ENCODE peak calls at places on chromosomes 7 and 10, in nine cellular contexts. One of them, this sample, is unnamed.
A peak's percentile ranks its signal among the peaks of the same experiment; 100 is the strongest.

GRCh38 chr10:11270135-11270857 is 252.6 kb downstream of the CELF2 start:
- DNase-seq in GM12878: peak; percentile 60
- DNase-seq in neural crest cell: peak; percentile 91
- DNase-seq in nephron progenitor cell: peak; percentile 91
- DNase-seq in stimulated activated CD4-positive, alpha-beta T cell treated with anti-CD3 and anti-CD28 coated beads, Interleukin-4, amount 100 ng/mL, for 1 hour: peak; percentile 80
- DNase-seq in fibroblast of the aortic adventitia: peak; percentile 65
- DNase-seq in CD8-positive, alpha-beta memory T cell: peak; percentile 73
- DNase-seq in DND-41: peak; percentile 64
- DNase-seq in astrocyte: peak; percentile 30
- DNase-seq in this sample: peak; percentile 61

GRCh38 chr7:138559448-138559847 is 99.4 kb downstream of the TRIM24 start:
- DNase-seq in GM12878: no peak
- DNase-seq in neural crest cell: no peak
- DNase-seq in nephron progenitor cell: no peak
- DNase-seq in stimulated activated CD4-positive, alpha-beta T cell treated with anti-CD3 and anti-CD28 coated beads, Interleukin-4, amount 100 ng/mL, for 1 hour: no peak
- DNase-seq in fibroblast of the aortic adventitia: no peak
- DNase-seq in CD8-positive, alpha-beta memory T cell: no peak
- DNase-seq in DND-41: no peak
- DNase-seq in astrocyte: no peak
- DNase-seq in this sample: no peak

GRCh38 chr7:25786958-25787730 is 364.9 kb upstream of the NFE2L3 start:
- DNase-seq in GM12878: no peak
- DNase-seq in neural crest cell: no peak
- DNase-seq in nephron progenitor cell: no peak
- DNase-seq in stimulated activated CD4-positive, alpha-beta T cell treated with anti-CD3 and anti-CD28 coated beads, Interleukin-4, amount 100 ng/mL, for 1 hour: no peak
- DNase-seq in fibroblast of the aortic adventitia: no peak
- DNase-seq in CD8-positive, alpha-beta memory T cell: no peak
- DNase-seq in DND-41: no peak
- DNase-seq in astrocyte: no peak
- DNase-seq in this sample: no peak

GRCh38 chr7:128215739-128216138 is 25.3 kb upstream of the LEP start:
- DNase-seq in GM12878: no peak
- DNase-seq in neural crest cell: no peak
- DNase-seq in nephron progenitor cell: no peak
- DNase-seq in stimulated activated CD4-positive, alpha-beta T cell treated with anti-CD3 and anti-CD28 coated beads, Interleukin-4, amount 100 ng/mL, for 1 hour: no peak
- DNase-seq in fibroblast of the aortic adventitia: peak; percentile 59
- DNase-seq in CD8-positive, alpha-beta memory T cell: no peak
- DNase-seq in DND-41: no peak
- DNase-seq in astrocyte: peak; percentile 49
- DNase-seq in this sample: no peak

GRCh38 chr10:58618158-58618676 is 105.5 kb downstream of the BICC1 start:
- DNase-seq in GM12878: no peak
- DNase-seq in neural crest cell: no peak
- DNase-seq in nephron progenitor cell: no peak
- DNase-seq in stimulated activated CD4-positive, alpha-beta T cell treated with anti-CD3 and anti-CD28 coated beads, Interleukin-4, amount 100 ng/mL, for 1 hour: no peak
- DNase-seq in fibroblast of the aortic adventitia: no peak
- DNase-seq in CD8-positive, alpha-beta memory T cell: no peak
- DNase-seq in DND-41: no peak
- DNase-seq in astrocyte: no peak
- DNase-seq in this sample: no peak

GRCh38 chr10:26780793-26781601 is 79.8 kb downstream of the ABI1 start:
- DNase-seq in GM12878: peak; percentile 69
- DNase-seq in neural crest cell: no peak
- DNase-seq in nephron progenitor cell: no peak
- DNase-seq in stimulated activated CD4-positive, alpha-beta T cell treated with anti-CD3 and anti-CD28 coated beads, Interleukin-4, amount 100 ng/mL, for 1 hour: no peak
- DNase-seq in fibroblast of the aortic adventitia: peak; percentile 91
- DNase-seq in CD8-positive, alpha-beta memory T cell: no peak
- DNase-seq in DND-41: no peak
- DNase-seq in astrocyte: peak; percentile 95
- DNase-seq in this sample: no peak

GRCh38 chr7:151814400-151814914 is 62.5 kb downstream of the PRKAG2 start:
- DNase-seq in GM12878: no peak
- DNase-seq in neural crest cell: peak; percentile 11
- DNase-seq in nephron progenitor cell: peak; percentile 35
- DNase-seq in stimulated activated CD4-positive, alpha-beta T cell treated with anti-CD3 and anti-CD28 coated beads, Interleukin-4, amount 100 ng/mL, for 1 hour: no peak
- DNase-seq in fibroblast of the aortic adventitia: no peak
- DNase-seq in CD8-positive, alpha-beta memory T cell: no peak
- DNase-seq in DND-41: no peak
- DNase-seq in astrocyte: peak; percentile 26
- DNase-seq in this sample: no peak

GRCh38 chr10:96022739-96023138 is 20.6 kb upstream of the CCNJ start:
- DNase-seq in GM12878: no peak
- DNase-seq in neural crest cell: no peak
- DNase-seq in nephron progenitor cell: no peak
- DNase-seq in stimulated activated CD4-positive, alpha-beta T cell treated with anti-CD3 and anti-CD28 coated beads, Interleukin-4, amount 100 ng/mL, for 1 hour: no peak
- DNase-seq in fibroblast of the aortic adventitia: no peak
- DNase-seq in CD8-positive, alpha-beta memory T cell: no peak
- DNase-seq in DND-41: no peak
- DNase-seq in astrocyte: no peak
- DNase-seq in this sample: no peak

GRCh38 chr7:43058271-43059066 is 54.0 kb upstream of the HECW1 start:
- DNase-seq in GM12878: peak; percentile 53
- DNase-seq in neural crest cell: no peak
- DNase-seq in nephron progenitor cell: no peak
- DNase-seq in stimulated activated CD4-positive, alpha-beta T cell treated with anti-CD3 and anti-CD28 coated beads, Interleukin-4, amount 100 ng/mL, for 1 hour: no peak
- DNase-seq in fibroblast of the aortic adventitia: no peak
- DNase-seq in CD8-positive, alpha-beta memory T cell: no peak
- DNase-seq in DND-41: no peak
- DNase-seq in astrocyte: no peak
- DNase-seq in this sample: no peak

GRCh38 chr7:33623267-33623666 is 282.1 kb upstream of the BMPER start:
- DNase-seq in GM12878: no peak
- DNase-seq in neural crest cell: no peak
- DNase-seq in nephron progenitor cell: no peak
- DNase-seq in stimulated activated CD4-positive, alpha-beta T cell treated with anti-CD3 and anti-CD28 coated beads, Interleukin-4, amount 100 ng/mL, for 1 hour: no peak
- DNase-seq in fibroblast of the aortic adventitia: peak; percentile 25
- DNase-seq in CD8-positive, alpha-beta memory T cell: no peak
- DNase-seq in DND-41: no peak
- DNase-seq in astrocyte: no peak
- DNase-seq in this sample: no peak

GRCh38 chr7:111012799-111013675 is 77.9 kb upstream of the LRRN3 start:
- DNase-seq in GM12878: peak; percentile 63
- DNase-seq in neural crest cell: no peak
- DNase-seq in nephron progenitor cell: no peak
- DNase-seq in stimulated activated CD4-positive, alpha-beta T cell treated with anti-CD3 and anti-CD28 coated beads, Interleukin-4, amount 100 ng/mL, for 1 hour: peak; percentile 13
- DNase-seq in fibroblast of the aortic adventitia: no peak
- DNase-seq in CD8-positive, alpha-beta memory T cell: no peak
- DNase-seq in DND-41: peak; percentile 57
- DNase-seq in astrocyte: no peak
- DNase-seq in this sample: no peak

GRCh38 chr7:128791121-128791967 is 424 bp upstream of the CCDC136 start:
- DNase-seq in GM12878: no peak
- DNase-seq in neural crest cell: peak; percentile 57
- DNase-seq in nephron progenitor cell: peak; percentile 87
- DNase-seq in stimulated activated CD4-positive, alpha-beta T cell treated with anti-CD3 and anti-CD28 coated beads, Interleukin-4, amount 100 ng/mL, for 1 hour: peak; percentile 78
- DNase-seq in fibroblast of the aortic adventitia: peak; percentile 25
- DNase-seq in CD8-positive, alpha-beta memory T cell: peak; percentile 76
- DNase-seq in DND-41: peak; percentile 86
- DNase-seq in astrocyte: no peak
- DNase-seq in this sample: peak; percentile 70

GRCh38 chr10:102399217-102400021 is 3.9 kb downstream of the NFKB2 start:
- DNase-seq in GM12878: peak; percentile 56
- DNase-seq in neural crest cell: peak; percentile 85
- DNase-seq in nephron progenitor cell: peak; percentile 93
- DNase-seq in stimulated activated CD4-positive, alpha-beta T cell treated with anti-CD3 and anti-CD28 coated beads, Interleukin-4, amount 100 ng/mL, for 1 hour: peak; percentile 88
- DNase-seq in fibroblast of the aortic adventitia: peak; percentile 83
- DNase-seq in CD8-positive, alpha-beta memory T cell: peak; percentile 82
- DNase-seq in DND-41: peak; percentile 90
- DNase-seq in astrocyte: peak; percentile 64
- DNase-seq in this sample: peak; percentile 77

GRCh38 chr7:36151921-36152755 is 916 bp upstream of the EEPD1 start:
- DNase-seq in GM12878: no peak
- DNase-seq in neural crest cell: no peak
- DNase-seq in nephron progenitor cell: no peak
- DNase-seq in stimulated activated CD4-positive, alpha-beta T cell treated with anti-CD3 and anti-CD28 coated beads, Interleukin-4, amount 100 ng/mL, for 1 hour: no peak
- DNase-seq in fibroblast of the aortic adventitia: no peak
- DNase-seq in CD8-positive, alpha-beta memory T cell: no peak
- DNase-seq in DND-41: no peak
- DNase-seq in astrocyte: no peak
- DNase-seq in this sample: no peak

GRCh38 chr7:72099784-72100183 is 312.4 kb downstream of the CALN1 start:
- DNase-seq in GM12878: no peak
- DNase-seq in neural crest cell: no peak
- DNase-seq in nephron progenitor cell: no peak
- DNase-seq in stimulated activated CD4-positive, alpha-beta T cell treated with anti-CD3 and anti-CD28 coated beads, Interleukin-4, amount 100 ng/mL, for 1 hour: no peak
- DNase-seq in fibroblast of the aortic adventitia: no peak
- DNase-seq in CD8-positive, alpha-beta memory T cell: no peak
- DNase-seq in DND-41: no peak
- DNase-seq in astrocyte: no peak
- DNase-seq in this sample: no peak